ENCODE peak calls at places on chromosome 1, in eight cellular contexts. J is left ventricle myocardium inferior, C is left lung, Z is lung, U is sigmoid colon, Y is GM23248, X is brain microvascular endothelial cell, B is adipocyte. N is an unnamed sample.

GRCh38 chr1:104291156-104291555 is 541.5 kb downstream of the AMY1C start:
- DNase-seq in X (no peak), U (no peak), J (no peak), B (no peak), C (no peak), Y (no peak), Z (no peak), N (no peak)

GRCh38 chr1:227789042-227789880 is 26.2 kb upstream of the PRSS38 start:
- DNase-seq in Y (peak; percentile 59), U (no peak), X (no peak), Z (peak; percentile 28), B (peak; percentile 37), C (peak; percentile 67), J (no peak), N (no peak)

GRCh38 chr1:30305519-30305918 is 417.9 kb downstream of the MATN1 start:
- DNase-seq in C (no peak), Y (no peak), Z (no peak), X (no peak), J (no peak), B (no peak), U (no peak), N (no peak)

GRCh38 chr1:242425232-242425631 is 99.3 kb downstream of the PLD5 start:
- DNase-seq in U (no peak), Z (no peak), C (no peak), Y (peak; percentile 10), J (no peak), B (no peak), X (peak; percentile 4), N (no peak)

GRCh38 chr1:3135746-3136455 is 66.9 kb downstream of the PRDM16 start:
- DNase-seq in U (no peak), Z (no peak), C (no peak), J (no peak), Y (no peak), B (no peak), X (no peak), N (no peak)

GRCh38 chr1:152185544-152186391 is 26.7 kb upstream of the RPTN start:
- DNase-seq in U (no peak), B (peak; percentile 76), Y (peak; percentile 85), X (peak; percentile 75), J (no peak), Z (no peak), C (no peak), N (peak; percentile 55)

GRCh38 chr1:85952460-85952859 is 204.1 kb downstream of the COL24A1 start:
- DNase-seq in Y (no peak), B (peak; percentile 19), Z (no peak), C (no peak), U (no peak), J (no peak), X (no peak), N (no peak)

GRCh38 chr1:178172939-178173338 is 79.0 kb downstream of the RASAL2 start:
- DNase-seq in C (no peak), Y (peak; percentile 16), J (no peak), Z (no peak), U (no peak), X (peak; percentile 88), B (peak; percentile 48), N (no peak)

GRCh38 chr1:94061513-94062443 is 59.2 kb downstream of the ABCA4 start:
- DNase-seq in J (peak; percentile 56), U (peak; percentile 82), Z (peak; percentile 74), X (peak; percentile 86), B (peak; percentile 83), Y (peak; percentile 81), C (no peak), N (peak; percentile 67)

GRCh38 chr1:30264672-30265025 is 458.7 kb downstream of the MATN1 start:
- DNase-seq in Y (no peak), J (no peak), B (no peak), C (no peak), Z (no peak), X (no peak), U (peak; percentile 18), N (no peak)

GRCh38 chr1:79588719-79589118 is 582.2 kb upstream of the ADGRL4 start:
- DNase-seq in C (no peak), J (no peak), X (no peak), B (no peak), Z (no peak), U (no peak), Y (no peak), N (no peak)

GRCh38 chr1:17676387-17677060 is 78.6 kb upstream of the ACTL8 start:
- DNase-seq in X (no peak), Y (peak; percentile 34), U (no peak), B (no peak), C (no peak), Z (no peak), J (no peak), N (no peak)

GRCh38 chr1:29176567-29176966 is 5.1 kb downstream of the SRSF4 start:
- DNase-seq in J (no peak), B (no peak), C (no peak), X (no peak), Y (peak; percentile 84), Z (no peak), U (no peak), N (no peak)

GRCh38 chr1:20383631-20384030 is 93.0 kb downstream of the VWA5B1 start:
- DNase-seq in U (peak; percentile 25), C (no peak), B (no peak), Z (no peak), Y (no peak), X (no peak), J (no peak), N (no peak)

GRCh38 chr1:87744056-87744455 is 415.4 kb downstream of the LMO4 start:
- DNase-seq in Y (no peak), U (no peak), C (no peak), J (no peak), X (no peak), Z (no peak), B (no peak), N (no peak)

GRCh38 chr1:37793773-37794371 is at the start of gene MANEAL:
- DNase-seq in C (peak; percentile 83), B (peak; percentile 79), X (peak; percentile 29), Z (no peak), J (peak; percentile 32), U (no peak), Y (peak; percentile 76), N (peak; percentile 13)

GRCh38 chr1:2465371-2466269 is 10.5 kb upstream of the PLCH2 start:
- DNase-seq in U (no peak), C (no peak), J (no peak), Y (no peak), Z (no peak), B (no peak), X (no peak), N (no peak)

GRCh38 chr1:23450894-23451293 is 26.3 kb upstream of the TCEA3 start:
- DNase-seq in X (no peak), J (no peak), Z (no peak), U (no peak), B (no peak), C (no peak), Y (no peak), N (no peak)

GRCh38 chr1:23449306-23449705 is 24.8 kb upstream of the TCEA3 start:
- DNase-seq in C (no peak), X (no peak), U (no peak), Y (no peak), B (no peak), Z (no peak), J (no peak), N (no peak)

GRCh38 chr1:23446644-23447310 is 22.2 kb upstream of the TCEA3 start:
- DNase-seq in C (no peak), B (no peak), J (no peak), X (no peak), Y (no peak), Z (no peak), U (no peak), N (no peak)

GRCh38 chr1:23449918-23450317 is 25.4 kb upstream of the TCEA3 start:
- DNase-seq in J (peak; percentile 70), B (peak; percentile 19), X (no peak), C (no peak), U (peak; percentile 89), Z (no peak), Y (no peak), N (peak; percentile 43)

DNA sequence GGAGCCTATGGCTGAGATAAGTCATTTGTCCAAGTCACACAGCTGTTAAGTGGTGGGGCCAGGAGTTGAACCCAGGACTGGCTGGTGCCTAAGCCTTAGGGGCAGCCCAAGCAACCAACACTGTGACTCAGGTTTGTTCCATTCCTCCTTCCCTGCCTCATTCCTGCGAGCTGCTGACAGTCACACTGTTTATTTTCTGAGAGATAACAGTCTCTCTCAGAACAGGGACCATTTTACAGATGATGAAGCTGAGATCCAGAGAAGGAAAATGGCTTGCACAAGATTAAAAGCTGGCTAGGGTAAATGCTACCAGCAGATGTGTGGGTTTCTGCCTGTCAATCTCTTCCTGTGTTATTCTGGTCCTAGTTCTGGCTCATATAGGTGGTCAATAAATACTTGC is 24.3 kb upstream of the TCEA3 start:
- DNase-seq in Z (no peak), X (peak; percentile 10), U (no peak), Y (no peak), B (no peak), J (no peak), C (no peak), N (no peak)
- H3K36me3 ChIP-seq in Z (no peaks in the 10 kb centered on the region), X (no peaks in the 10 kb centered on the region), U (peaks cover 35% of the 10 kb centered on the region), Y (no peaks in the 10 kb centered on the region), B (peaks cover 30% of the 10 kb centered on the region), J (peaks cover 41% of the 10 kb centered on the region), C (peaks cover 4% of the 10 kb centered on the region), N (no peaks in the 10 kb centered on the region)

GRCh38 chr1:160328171-160328570 is 14.9 kb downstream of the COPA start:
- DNase-seq in C (no peak), Y (no peak), X (no peak), Z (no peak), J (no peak), U (no peak), B (no peak), N (no peak)

GRCh38 chr1:160330119-160330518 is 12.9 kb downstream of the COPA start:
- DNase-seq in X (no peak), B (no peak), U (no peak), J (no peak), C (no peak), Z (no peak), Y (no peak), N (no peak)

DNA sequence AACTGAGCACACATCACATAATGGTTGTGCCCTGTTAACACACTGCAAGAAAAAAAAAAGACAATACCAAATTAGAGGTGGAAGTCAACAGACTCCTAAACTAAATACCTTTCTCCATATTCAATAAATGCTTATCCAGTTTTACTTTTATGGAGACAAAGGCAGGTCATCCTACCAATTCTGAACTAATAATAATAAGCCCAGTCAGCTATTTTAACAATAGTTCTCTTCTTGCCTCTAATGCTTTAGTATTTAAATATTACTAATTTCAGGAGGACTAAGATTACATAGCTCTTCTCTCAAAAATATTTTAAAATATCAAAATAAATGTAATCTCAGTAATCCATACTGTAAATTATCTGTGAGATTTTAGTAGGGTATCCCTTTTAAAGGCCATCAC is 10.5 kb downstream of the COPA start:
- DNase-seq in U (no peak), X (no peak), Z (no peak), J (no peak), Y (no peak), B (no peak), C (no peak), N (no peak)
- H3K36me3 ChIP-seq in U (peaks cover 99% of the 10 kb centered on the region), X (peaks cover 94% of the 10 kb centered on the region), Z (peaks cover 47% of the 10 kb centered on the region), J (peaks cover 100% of the 10 kb centered on the region), Y (peaks cover 76% of the 10 kb centered on the region), B (peaks cover 97% of the 10 kb centered on the region), C (peaks cover 98% of the 10 kb centered on the region), N (peaks cover 14% of the 10 kb centered on the region)

GRCh38 chr1:218369688-218370511 is 24.8 kb downstream of the TGFB2 start:
- DNase-seq in U (no peak), J (no peak), X (peak; percentile 63), C (no peak), B (peak; percentile 60), Z (no peak), Y (peak; percentile 77), N (no peak)
- H3K36me3 ChIP-seq in U (no peaks in the 10 kb centered on the region), J (no peaks in the 10 kb centered on the region), X (peaks cover 38% of the 10 kb centered on the region), C (no peaks in the 10 kb centered on the region), B (no peaks in the 10 kb centered on the region), Z (no peaks in the 10 kb centered on the region), Y (no peaks in the 10 kb centered on the region), N (no peaks in the 10 kb centered on the region)

GRCh38 chr1:214638474-214638807 is 35.4 kb downstream of the CENPF start:
- DNase-seq in C (no peak), Z (no peak), U (no peak), X (no peak), Y (no peak), J (no peak), B (no peak), N (no peak)
- H3K36me3 ChIP-seq in C (peaks cover 13% of the 10 kb centered on the region), Z (no peaks in the 10 kb centered on the region), U (no peaks in the 10 kb centered on the region), X (no peaks in the 10 kb centered on the region), Y (no peaks in the 10 kb centered on the region), J (no peaks in the 10 kb centered on the region), B (no peaks in the 10 kb centered on the region), N (no peaks in the 10 kb centered on the region)

N was measured in prostate gland.